ENCODE peak calls at places on chromosomes 3 and 15, in six cellular contexts. X, L, G, Y, H and R are unnamed samples.

GRCh38 chr3:197802505-197803459 is 11.7 kb downstream of the LRCH3 start:
- DNase-seq in X (no peak), L (no peak), G (no peak), Y (peak; percentile 32), H (no peak), R (no peak)

GRCh38 chr3:81699921-81700320 is 61.5 kb downstream of the GBE1 start:
- DNase-seq in X (no peak), L (no peak), G (no peak), Y (no peak), H (no peak), R (no peak)

GRCh38 chr3:38590521-38590920 is 59.0 kb downstream of the SCN5A start:
- DNase-seq in X (no peak), L (no peak), G (no peak), Y (no peak), H (no peak), R (peak; percentile 17)

GRCh38 chr3:196634851-196635250 is 4.6 kb upstream of the NRROS start:
- DNase-seq in X (no peak), L (no peak), G (no peak), Y (no peak), H (no peak), R (peak; percentile 46)

GRCh38 chr3:176514297-176514696 is 683.0 kb downstream of the TBL1XR1 start:
- DNase-seq in X (no peak), L (peak; percentile 29), G (no peak), Y (peak; percentile 82), H (no peak), R (peak; percentile 87)

GRCh38 chr3:56536735-56537134 is 20.2 kb upstream of the CCDC66 start:
- DNase-seq in X (no peak), L (no peak), G (no peak), Y (no peak), H (no peak), R (no peak)

GRCh38 chr3:196641278-196642058 is 2.0 kb downstream of the NRROS start:
- DNase-seq in X (no peak), L (no peak), G (peak; percentile 40), Y (no peak), H (no peak), R (no peak)

GRCh38 chr15:59794229-59794886 is 105.2 kb upstream of the BNIP2 start:
- DNase-seq in X (no peak), L (no peak), G (no peak), Y (no peak), H (no peak), R (no peak)

GRCh38 chr3:9891072-9891622 is 737 bp downstream of the JAGN1 start:
- DNase-seq in X (no peak), L (no peak), G (no peak), Y (no peak), H (no peak), R (no peak)

GRCh38 chr3:37652851-37653250 is 208.8 kb upstream of the CTDSPL start:
- DNase-seq in X (no peak), L (no peak), G (no peak), Y (no peak), H (no peak), R (no peak)

GRCh38 chr15:95590533-95591044 is 739.9 kb upstream of the NR2F2 start:
- DNase-seq in X (no peak), L (no peak), G (no peak), Y (no peak), H (peak; percentile 49), R (no peak)

GRCh38 chr3:61922118-61922517 is 360.7 kb downstream of the PTPRG start:
- DNase-seq in X (no peak), L (no peak), G (no peak), Y (no peak), H (no peak), R (no peak)

GRCh38 chr3:63851287-63851686 is 12.3 kb downstream of the THOC7 start:
- DNase-seq in X (no peak), L (no peak), G (no peak), Y (no peak), H (no peak), R (no peak)

GRCh38 chr15:79394231-79394630 is 37.9 kb upstream of the MINAR1 start:
- DNase-seq in X (no peak), L (no peak), G (no peak), Y (no peak), H (no peak), R (no peak)

GRCh38 chr3:16012086-16012485 is 162.4 kb upstream of the GALNT15 start:
- DNase-seq in X (no peak), L (no peak), G (no peak), Y (no peak), H (no peak), R (no peak)

GRCh38 chr15:77526582-77527163 is 106.0 kb downstream of the HMG20A start:
- DNase-seq in X (no peak), L (no peak), G (no peak), Y (no peak), H (no peak), R (no peak)

GRCh38 chr15:64982472-64982871 is 7.2 kb downstream of the SPG21 start:
- DNase-seq in X (no peak), L (no peak), G (no peak), Y (no peak), H (no peak), R (no peak)

GRCh38 chr3:33658039-33658438 is 60.0 kb downstream of the CLASP2 start:
- DNase-seq in X (no peak), L (no peak), G (no peak), Y (no peak), H (no peak), R (no peak)

GRCh38 chr3:57756528-57757401 is 656 bp downstream of the SLMAP start:
- DNase-seq in X (peak; percentile 66), L (peak; percentile 63), G (peak; percentile 37), Y (peak; percentile 39), H (peak; percentile 58), R (peak; percentile 80)

DNA sequence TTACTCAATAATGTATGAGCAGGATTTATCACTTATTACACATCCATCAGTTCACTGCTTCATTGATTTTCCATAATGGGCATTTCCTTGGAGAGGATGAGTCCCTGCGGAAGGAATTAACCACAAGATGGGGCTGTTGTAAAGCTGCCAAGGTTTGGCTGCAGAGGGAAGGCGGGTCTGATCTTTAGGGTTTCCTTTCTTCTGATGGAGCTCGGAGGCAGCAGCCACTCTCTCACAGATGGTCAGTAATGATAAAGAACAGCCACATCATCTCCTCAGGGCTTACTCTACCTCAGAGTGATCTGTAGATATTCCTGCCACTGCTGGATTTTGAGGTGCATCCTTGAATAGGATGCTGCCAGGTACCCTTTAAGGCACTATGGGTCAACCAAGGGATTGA is 115.2 kb downstream of the USP13 start:
- DNase-seq in X (peak; percentile 30), L (peak; percentile 64), G (no peak), Y (no peak), H (no peak), R (peak; percentile 82)
- H3K4me1 ChIP-seq in X (no peaks in the 10 kb centered on the region), L (no peaks in the 10 kb centered on the region), G (no peaks in the 10 kb centered on the region), Y (no peaks in the 10 kb centered on the region), H (no peaks in the 10 kb centered on the region), R (no peaks in the 10 kb centered on the region)

GRCh38 chr3:128735287-128735686 is 9.3 kb downstream of the RAB7A start:
- DNase-seq in X (no peak), L (no peak), G (no peak), Y (no peak), H (no peak), R (no peak)
- H3K4me1 ChIP-seq in X (peaks cover 11% of the 10 kb centered on the region), L (peaks cover 24% of the 10 kb centered on the region), G (peaks cover 49% of the 10 kb centered on the region), Y (no peaks in the 10 kb centered on the region), H (peaks cover 7% of the 10 kb centered on the region), R (no peaks in the 10 kb centered on the region)

DNA sequence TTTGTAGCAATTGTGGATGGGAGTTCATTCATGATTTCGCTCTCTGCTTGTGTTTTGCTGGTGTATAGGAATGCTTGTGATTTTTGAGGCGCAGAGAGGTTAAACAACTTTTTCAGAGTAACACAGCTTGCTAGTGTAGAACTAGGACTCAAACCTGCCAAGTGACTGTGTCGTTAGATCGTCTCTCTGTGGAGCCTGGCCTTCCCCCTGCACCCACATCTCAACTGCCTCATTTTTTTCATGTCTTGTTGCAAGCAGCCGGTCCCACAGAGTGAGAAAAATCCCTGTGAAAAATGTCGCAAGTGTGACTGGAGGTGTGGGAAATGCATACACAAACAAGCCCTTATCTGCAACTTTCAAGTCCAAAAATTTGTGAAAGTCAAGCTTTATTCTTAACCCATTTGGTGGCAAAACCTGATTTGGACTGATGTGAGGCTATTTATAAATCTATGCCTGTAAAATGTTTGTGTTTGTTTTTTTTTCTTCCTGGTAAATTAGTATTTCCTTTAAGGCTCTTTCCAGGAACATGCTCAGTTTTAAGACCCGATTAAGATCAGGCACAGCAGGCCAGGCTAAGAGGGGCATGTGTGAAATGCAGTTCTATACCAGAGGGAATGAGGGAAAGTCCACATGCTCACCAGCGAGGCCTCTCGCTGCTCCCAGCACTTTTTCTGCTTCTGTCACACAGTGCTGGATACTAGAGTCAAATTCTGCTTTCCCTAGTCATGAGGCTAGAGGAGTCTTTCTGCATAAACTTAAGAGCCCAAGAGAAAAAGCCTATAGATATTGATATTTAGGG is 25.8 kb downstream of the ST6GAL1 start:
- DNase-seq in X (no peak), L (no peak), G (no peak), Y (no peak), H (no peak), R (no peak)
- H3K4me1 ChIP-seq in X (peaks cover 1% of the 10 kb centered on the region), L (peaks cover 4% of the 10 kb centered on the region), G (peaks cover 21% of the 10 kb centered on the region), Y (no peaks in the 10 kb centered on the region), H (no peaks in the 10 kb centered on the region), R (no peaks in the 10 kb centered on the region)

DNA sequence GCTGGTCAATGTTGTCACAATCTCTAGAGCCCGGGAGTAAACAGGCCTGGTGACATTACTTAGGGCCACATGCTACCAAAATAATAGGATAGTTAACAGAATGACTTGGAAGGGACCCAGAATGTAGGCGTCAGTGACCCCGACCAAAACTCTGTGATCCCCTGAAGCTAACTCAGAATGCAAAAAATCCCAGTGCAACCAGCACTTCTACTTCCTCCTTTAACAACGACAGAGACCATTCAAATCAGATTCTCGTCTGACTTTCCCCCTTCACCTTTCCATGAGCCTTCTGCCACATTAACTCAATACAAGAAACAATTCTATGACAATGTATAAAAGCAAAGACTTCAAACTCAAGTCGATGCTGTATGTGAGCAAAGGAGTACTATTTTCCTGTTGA is 51.5 kb upstream of the CDV3 start:
- DNase-seq in X (no peak), L (no peak), G (no peak), Y (no peak), H (no peak), R (no peak)
- H3K4me1 ChIP-seq in X (no peaks in the 10 kb centered on the region), L (no peaks in the 10 kb centered on the region), G (no peaks in the 10 kb centered on the region), Y (peaks cover 8% of the 10 kb centered on the region), H (no peaks in the 10 kb centered on the region), R (peaks cover 5% of the 10 kb centered on the region)

GRCh38 chr3:50607271-50608091 is 4.1 kb downstream of the CISH start:
- DNase-seq in X (no peak), L (no peak), G (peak; percentile 17), Y (no peak), H (no peak), R (no peak)
- H3K4me1 ChIP-seq in X (peaks cover 53% of the 10 kb centered on the region), L (peaks cover 24% of the 10 kb centered on the region), G (peaks cover 66% of the 10 kb centered on the region), Y (peaks cover 14% of the 10 kb centered on the region), H (peaks cover 34% of the 10 kb centered on the region), R (no peaks in the 10 kb centered on the region)

DNA sequence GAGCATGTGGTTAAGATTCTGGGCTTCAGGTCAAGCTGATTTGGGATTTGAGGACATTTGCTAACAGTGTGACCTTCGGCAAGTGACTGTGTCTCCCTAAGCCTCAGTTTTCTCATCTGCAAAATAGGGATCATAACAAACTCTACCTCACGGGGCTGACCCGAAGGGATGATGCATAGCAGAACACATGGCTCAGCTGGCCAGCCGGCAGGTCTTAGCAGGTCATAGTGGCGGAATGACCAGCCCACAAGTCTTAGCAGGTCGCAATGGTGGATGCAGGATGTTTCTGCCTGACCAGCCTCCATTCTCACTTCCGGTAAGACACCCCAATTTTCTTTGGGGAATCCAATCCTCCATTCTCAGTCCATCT is 63.3 kb downstream of the IQSEC1 start:
- DNase-seq in X (no peak), L (no peak), G (no peak), Y (peak; percentile 23), H (no peak), R (no peak)
- H3K4me1 ChIP-seq in X (no peaks in the 10 kb centered on the region), L (no peaks in the 10 kb centered on the region), G (peaks cover 99% of the 10 kb centered on the region), Y (peaks cover 86% of the 10 kb centered on the region), H (no peaks in the 10 kb centered on the region), R (peaks cover 3% of the 10 kb centered on the region)